ENCODE peak calls at places on chromosomes 4 and X, in eight cellular contexts. One of them, this sample, is unnamed.

GRCh38 chrX:101370888-101371504 is 15.0 kb downstream of the BTK start:
- DNase-seq in NCI-H82: no peak
- DNase-seq in neural crest cell: no peak
- DNase-seq in naive thymus-derived CD8-positive, alpha-beta T cell: no peak
- DNase-seq in NCI-H2107: no peak
- DNase-seq in NCI-H1694: no peak
- DNase-seq in CD4-positive, CD25-positive, alpha-beta regulatory T cell: no peak
- DNase-seq in CD4-positive, alpha-beta memory T cell: no peak
- DNase-seq in this sample: no peak

GRCh38 chr4:60657041-60657440 is 543.1 kb upstream of the ADGRL3 start:
- DNase-seq in NCI-H1694: no peak
- DNase-seq in neural crest cell: no peak
- DNase-seq in naive thymus-derived CD8-positive, alpha-beta T cell: no peak
- DNase-seq in NCI-H82: no peak
- DNase-seq in CD4-positive, CD25-positive, alpha-beta regulatory T cell: no peak
- DNase-seq in NCI-H2107: no peak
- DNase-seq in CD4-positive, alpha-beta memory T cell: no peak
- DNase-seq in this sample: no peak

GRCh38 chrX:104309169-104309568 is 54.4 kb upstream of the ESX1 start:
- DNase-seq in naive thymus-derived CD8-positive, alpha-beta T cell: no peak
- DNase-seq in CD4-positive, alpha-beta memory T cell: no peak
- DNase-seq in CD4-positive, CD25-positive, alpha-beta regulatory T cell: no peak
- DNase-seq in neural crest cell: no peak
- DNase-seq in NCI-H2107: no peak
- DNase-seq in NCI-H1694: no peak
- DNase-seq in NCI-H82: no peak
- DNase-seq in this sample: peak; percentile 15

GRCh38 chr4:163679189-163679588 is 184.7 kb downstream of the TMA16 start:
- DNase-seq in CD4-positive, alpha-beta memory T cell: no peak
- DNase-seq in NCI-H2107: no peak
- DNase-seq in NCI-H82: no peak
- DNase-seq in naive thymus-derived CD8-positive, alpha-beta T cell: no peak
- DNase-seq in neural crest cell: no peak
- DNase-seq in CD4-positive, CD25-positive, alpha-beta regulatory T cell: no peak
- DNase-seq in NCI-H1694: no peak
- DNase-seq in this sample: peak; percentile 47

GRCh38 chrX:54746928-54747327 is 51.1 kb downstream of the ITIH6 start:
- DNase-seq in NCI-H82: no peak
- DNase-seq in neural crest cell: no peak
- DNase-seq in NCI-H1694: no peak
- DNase-seq in CD4-positive, CD25-positive, alpha-beta regulatory T cell: no peak
- DNase-seq in NCI-H2107: no peak
- DNase-seq in CD4-positive, alpha-beta memory T cell: no peak
- DNase-seq in naive thymus-derived CD8-positive, alpha-beta T cell: no peak
- DNase-seq in this sample: no peak

GRCh38 chrX:16469870-16470269 is 180.1 kb upstream of the S100G start:
- DNase-seq in CD4-positive, alpha-beta memory T cell: no peak
- DNase-seq in naive thymus-derived CD8-positive, alpha-beta T cell: no peak
- DNase-seq in CD4-positive, CD25-positive, alpha-beta regulatory T cell: no peak
- DNase-seq in NCI-H1694: no peak
- DNase-seq in neural crest cell: no peak
- DNase-seq in NCI-H82: peak; percentile 23
- DNase-seq in NCI-H2107: no peak
- DNase-seq in this sample: no peak

GRCh38 chr4:93839704-93840103 is 11.2 kb downstream of the ATOH1 start:
- DNase-seq in NCI-H1694: no peak
- DNase-seq in naive thymus-derived CD8-positive, alpha-beta T cell: no peak
- DNase-seq in neural crest cell: no peak
- DNase-seq in CD4-positive, CD25-positive, alpha-beta regulatory T cell: no peak
- DNase-seq in NCI-H82: no peak
- DNase-seq in CD4-positive, alpha-beta memory T cell: no peak
- DNase-seq in NCI-H2107: no peak
- DNase-seq in this sample: no peak

GRCh38 chr4:83389037-83389755 is 54.5 kb upstream of the HPSE start:
- DNase-seq in CD4-positive, CD25-positive, alpha-beta regulatory T cell: no peak
- DNase-seq in neural crest cell: no peak
- DNase-seq in naive thymus-derived CD8-positive, alpha-beta T cell: no peak
- DNase-seq in NCI-H82: no peak
- DNase-seq in NCI-H1694: no peak
- DNase-seq in NCI-H2107: no peak
- DNase-seq in CD4-positive, alpha-beta memory T cell: no peak
- DNase-seq in this sample: no peak

GRCh38 chr4:182144621-182145359 is 98.4 kb upstream of the TENM3 start:
- DNase-seq in naive thymus-derived CD8-positive, alpha-beta T cell: no peak
- DNase-seq in NCI-H2107: peak; percentile 35
- DNase-seq in CD4-positive, alpha-beta memory T cell: no peak
- DNase-seq in NCI-H1694: no peak
- DNase-seq in neural crest cell: peak; percentile 22
- DNase-seq in NCI-H82: no peak
- DNase-seq in CD4-positive, CD25-positive, alpha-beta regulatory T cell: no peak
- DNase-seq in this sample: peak; percentile 84

GRCh38 chrX:136049608-136050007 is 64.4 kb downstream of the SLC9A6 start:
- DNase-seq in CD4-positive, CD25-positive, alpha-beta regulatory T cell: no peak
- DNase-seq in NCI-H82: no peak
- DNase-seq in neural crest cell: no peak
- DNase-seq in naive thymus-derived CD8-positive, alpha-beta T cell: no peak
- DNase-seq in NCI-H2107: no peak
- DNase-seq in CD4-positive, alpha-beta memory T cell: no peak
- DNase-seq in NCI-H1694: no peak
- DNase-seq in this sample: no peak

GRCh38 chr4:43325220-43325967 is 432.9 kb downstream of the GRXCR1 start:
- DNase-seq in CD4-positive, alpha-beta memory T cell: no peak
- DNase-seq in naive thymus-derived CD8-positive, alpha-beta T cell: no peak
- DNase-seq in CD4-positive, CD25-positive, alpha-beta regulatory T cell: no peak
- DNase-seq in NCI-H2107: no peak
- DNase-seq in neural crest cell: no peak
- DNase-seq in NCI-H82: no peak
- DNase-seq in NCI-H1694: no peak
- DNase-seq in this sample: no peak

GRCh38 chr4:3868841-3869572 is 102.8 kb downstream of the ADRA2C start:
- DNase-seq in NCI-H2107: no peak
- DNase-seq in neural crest cell: no peak
- DNase-seq in CD4-positive, CD25-positive, alpha-beta regulatory T cell: no peak
- DNase-seq in CD4-positive, alpha-beta memory T cell: no peak
- DNase-seq in NCI-H82: no peak
- DNase-seq in naive thymus-derived CD8-positive, alpha-beta T cell: no peak
- DNase-seq in NCI-H1694: no peak
- DNase-seq in this sample: no peak

GRCh38 chr4:102789317-102789717 is 28.5 kb upstream of the MANBA start:
- DNase-seq in naive thymus-derived CD8-positive, alpha-beta T cell: no peak
- DNase-seq in NCI-H82: no peak
- DNase-seq in CD4-positive, CD25-positive, alpha-beta regulatory T cell: no peak
- DNase-seq in NCI-H2107: no peak
- DNase-seq in neural crest cell: no peak
- DNase-seq in NCI-H1694: no peak
- DNase-seq in CD4-positive, alpha-beta memory T cell: no peak
- DNase-seq in this sample: no peak

GRCh38 chrX:69374569-69374968 is 129.6 kb upstream of the NALF2 start:
- DNase-seq in NCI-H82: no peak
- DNase-seq in naive thymus-derived CD8-positive, alpha-beta T cell: no peak
- DNase-seq in CD4-positive, CD25-positive, alpha-beta regulatory T cell: no peak
- DNase-seq in NCI-H1694: no peak
- DNase-seq in CD4-positive, alpha-beta memory T cell: no peak
- DNase-seq in NCI-H2107: no peak
- DNase-seq in neural crest cell: no peak
- DNase-seq in this sample: no peak

GRCh38 chrX:20032201-20032600 is 41.3 kb upstream of the BCLAF3 start:
- DNase-seq in NCI-H82: no peak
- DNase-seq in CD4-positive, alpha-beta memory T cell: no peak
- DNase-seq in NCI-H1694: no peak
- DNase-seq in naive thymus-derived CD8-positive, alpha-beta T cell: no peak
- DNase-seq in CD4-positive, CD25-positive, alpha-beta regulatory T cell: no peak
- DNase-seq in NCI-H2107: no peak
- DNase-seq in neural crest cell: no peak
- DNase-seq in this sample: no peak

GRCh38 chr4:20589436-20589835 is 110.8 kb upstream of the PACRGL start:
- DNase-seq in naive thymus-derived CD8-positive, alpha-beta T cell: no peak
- DNase-seq in neural crest cell: no peak
- DNase-seq in NCI-H2107: no peak
- DNase-seq in NCI-H82: no peak
- DNase-seq in NCI-H1694: no peak
- DNase-seq in CD4-positive, alpha-beta memory T cell: no peak
- DNase-seq in CD4-positive, CD25-positive, alpha-beta regulatory T cell: no peak
- DNase-seq in this sample: no peak

GRCh38 chr4:152501846-152502536 is 33.9 kb downstream of the FBXW7 start:
- DNase-seq in CD4-positive, alpha-beta memory T cell: no peak
- DNase-seq in NCI-H1694: no peak
- DNase-seq in naive thymus-derived CD8-positive, alpha-beta T cell: no peak
- DNase-seq in NCI-H82: no peak
- DNase-seq in neural crest cell: no peak
- DNase-seq in CD4-positive, CD25-positive, alpha-beta regulatory T cell: no peak
- DNase-seq in NCI-H2107: no peak
- DNase-seq in this sample: no peak

GRCh38 chrX:123468481-123468880 is 264.4 kb downstream of the THOC2 start:
- DNase-seq in CD4-positive, alpha-beta memory T cell: no peak
- DNase-seq in NCI-H82: no peak
- DNase-seq in CD4-positive, CD25-positive, alpha-beta regulatory T cell: no peak
- DNase-seq in neural crest cell: no peak
- DNase-seq in NCI-H2107: no peak
- DNase-seq in naive thymus-derived CD8-positive, alpha-beta T cell: no peak
- DNase-seq in NCI-H1694: no peak
- DNase-seq in this sample: no peak

GRCh38 chrX:39896951-39897740 is 200.6 kb downstream of the BCOR start:
- DNase-seq in CD4-positive, alpha-beta memory T cell: no peak
- DNase-seq in CD4-positive, CD25-positive, alpha-beta regulatory T cell: no peak
- DNase-seq in NCI-H2107: no peak
- DNase-seq in NCI-H82: peak; percentile 48
- DNase-seq in neural crest cell: no peak
- DNase-seq in naive thymus-derived CD8-positive, alpha-beta T cell: no peak
- DNase-seq in NCI-H1694: peak; percentile 35
- DNase-seq in this sample: no peak

GRCh38 chr4:15956179-15956850 is 6.7 kb downstream of the FGFBP2 start:
- DNase-seq in NCI-H2107: peak; percentile 42
- DNase-seq in CD4-positive, CD25-positive, alpha-beta regulatory T cell: peak; percentile 39
- DNase-seq in neural crest cell: peak; percentile 70
- DNase-seq in NCI-H1694: peak; percentile 21
- DNase-seq in CD4-positive, alpha-beta memory T cell: peak; percentile 75
- DNase-seq in naive thymus-derived CD8-positive, alpha-beta T cell: peak; percentile 73
- DNase-seq in NCI-H82: peak; percentile 88
- DNase-seq in this sample: peak; percentile 80

GRCh38 chr4:5843573-5844239 is 49.2 kb downstream of the CRMP1 start:
- DNase-seq in NCI-H2107: no peak
- DNase-seq in CD4-positive, CD25-positive, alpha-beta regulatory T cell: no peak
- DNase-seq in NCI-H1694: no peak
- DNase-seq in CD4-positive, alpha-beta memory T cell: no peak
- DNase-seq in neural crest cell: no peak
- DNase-seq in NCI-H82: no peak
- DNase-seq in naive thymus-derived CD8-positive, alpha-beta T cell: no peak
- DNase-seq in this sample: no peak

GRCh38 chrX:123424546-123424945 is 240.5 kb downstream of the GRIA3 start:
- DNase-seq in CD4-positive, alpha-beta memory T cell: no peak
- DNase-seq in NCI-H1694: no peak
- DNase-seq in neural crest cell: no peak
- DNase-seq in NCI-H2107: no peak
- DNase-seq in naive thymus-derived CD8-positive, alpha-beta T cell: no peak
- DNase-seq in NCI-H82: no peak
- DNase-seq in CD4-positive, CD25-positive, alpha-beta regulatory T cell: no peak
- DNase-seq in this sample: no peak

GRCh38 chrX:40146471-40147398 is 49.0 kb upstream of the BCOR start:
- DNase-seq in NCI-H2107: peak; percentile 61
- DNase-seq in naive thymus-derived CD8-positive, alpha-beta T cell: peak; percentile 35
- DNase-seq in CD4-positive, CD25-positive, alpha-beta regulatory T cell: no peak
- DNase-seq in NCI-H1694: peak; percentile 9
- DNase-seq in NCI-H82: no peak
- DNase-seq in CD4-positive, alpha-beta memory T cell: peak; percentile 50
- DNase-seq in neural crest cell: peak; percentile 31
- DNase-seq in this sample: no peak

GRCh38 chrX:84956304-84956703 is 47.4 kb upstream of the APOOL start:
- DNase-seq in NCI-H2107: no peak
- DNase-seq in CD4-positive, alpha-beta memory T cell: no peak
- DNase-seq in NCI-H1694: no peak
- DNase-seq in CD4-positive, CD25-positive, alpha-beta regulatory T cell: no peak
- DNase-seq in neural crest cell: no peak
- DNase-seq in NCI-H82: no peak
- DNase-seq in naive thymus-derived CD8-positive, alpha-beta T cell: no peak
- DNase-seq in this sample: no peak

GRCh38 chr4:185925910-185926360 is 113.9 kb upstream of the SORBS2 start:
- DNase-seq in NCI-H2107: no peak
- DNase-seq in naive thymus-derived CD8-positive, alpha-beta T cell: no peak
- DNase-seq in neural crest cell: no peak
- DNase-seq in CD4-positive, alpha-beta memory T cell: no peak
- DNase-seq in CD4-positive, CD25-positive, alpha-beta regulatory T cell: no peak
- DNase-seq in NCI-H82: no peak
- DNase-seq in NCI-H1694: no peak
- DNase-seq in this sample: peak; percentile 74

GRCh38 chr4:147791870-147792269 is 60.0 kb downstream of the ARHGAP10 start:
- DNase-seq in CD4-positive, CD25-positive, alpha-beta regulatory T cell: no peak
- DNase-seq in naive thymus-derived CD8-positive, alpha-beta T cell: no peak
- DNase-seq in NCI-H82: no peak
- DNase-seq in NCI-H2107: no peak
- DNase-seq in NCI-H1694: no peak
- DNase-seq in neural crest cell: no peak
- DNase-seq in CD4-positive, alpha-beta memory T cell: no peak
- DNase-seq in this sample: no peak

GRCh38 chr4:32858971-32859370 is 2138.8 kb downstream of the PCDH7 start:
- DNase-seq in CD4-positive, alpha-beta memory T cell: no peak
- DNase-seq in NCI-H2107: no peak
- DNase-seq in naive thymus-derived CD8-positive, alpha-beta T cell: no peak
- DNase-seq in NCI-H1694: no peak
- DNase-seq in neural crest cell: no peak
- DNase-seq in CD4-positive, CD25-positive, alpha-beta regulatory T cell: no peak
- DNase-seq in NCI-H82: no peak
- DNase-seq in this sample: no peak

GRCh38 chrX:724256-724655 is 93.7 kb downstream of the SHOX start:
- DNase-seq in CD4-positive, alpha-beta memory T cell: no peak
- DNase-seq in NCI-H82: no peak
- DNase-seq in NCI-H2107: no peak
- DNase-seq in CD4-positive, CD25-positive, alpha-beta regulatory T cell: no peak
- DNase-seq in NCI-H1694: no peak
- DNase-seq in naive thymus-derived CD8-positive, alpha-beta T cell: no peak
- DNase-seq in neural crest cell: no peak
- DNase-seq in this sample: no peak

GRCh38 chr4:27790911-27791310 is 930.3 kb downstream of the STIM2 start:
- DNase-seq in naive thymus-derived CD8-positive, alpha-beta T cell: no peak
- DNase-seq in NCI-H2107: no peak
- DNase-seq in NCI-H82: no peak
- DNase-seq in CD4-positive, CD25-positive, alpha-beta regulatory T cell: no peak
- DNase-seq in CD4-positive, alpha-beta memory T cell: no peak
- DNase-seq in NCI-H1694: no peak
- DNase-seq in neural crest cell: no peak
- DNase-seq in this sample: no peak

GRCh38 chr4:1245481-1246051 is 3.4 kb downstream of the CTBP1 start:
- DNase-seq in NCI-H1694: no peak
- DNase-seq in neural crest cell: no peak
- DNase-seq in naive thymus-derived CD8-positive, alpha-beta T cell: no peak
- DNase-seq in NCI-H82: no peak
- DNase-seq in CD4-positive, alpha-beta memory T cell: no peak
- DNase-seq in CD4-positive, CD25-positive, alpha-beta regulatory T cell: no peak
- DNase-seq in NCI-H2107: no peak
- DNase-seq in this sample: no peak

GRCh38 chrX:143683486-143683885 is 37.1 kb downstream of the SPANXN2 start:
- DNase-seq in naive thymus-derived CD8-positive, alpha-beta T cell: no peak
- DNase-seq in CD4-positive, alpha-beta memory T cell: no peak
- DNase-seq in NCI-H1694: no peak
- DNase-seq in NCI-H2107: no peak
- DNase-seq in CD4-positive, CD25-positive, alpha-beta regulatory T cell: no peak
- DNase-seq in neural crest cell: no peak
- DNase-seq in NCI-H82: no peak
- DNase-seq in this sample: no peak

GRCh38 chr4:89031272-89031671 is 25.7 kb downstream of the FAM13A start:
- DNase-seq in CD4-positive, alpha-beta memory T cell: no peak
- DNase-seq in NCI-H2107: no peak
- DNase-seq in naive thymus-derived CD8-positive, alpha-beta T cell: no peak
- DNase-seq in CD4-positive, CD25-positive, alpha-beta regulatory T cell: no peak
- DNase-seq in NCI-H1694: no peak
- DNase-seq in NCI-H82: no peak
- DNase-seq in neural crest cell: no peak
- DNase-seq in this sample: no peak

GRCh38 chrX:144819406-144819805 is 427.9 kb upstream of the SPANXN1 start:
- DNase-seq in NCI-H2107: no peak
- DNase-seq in NCI-H1694: no peak
- DNase-seq in CD4-positive, alpha-beta memory T cell: no peak
- DNase-seq in CD4-positive, CD25-positive, alpha-beta regulatory T cell: no peak
- DNase-seq in neural crest cell: no peak
- DNase-seq in naive thymus-derived CD8-positive, alpha-beta T cell: no peak
- DNase-seq in NCI-H82: no peak
- DNase-seq in this sample: no peak

GRCh38 chr4:39544580-39545315 is 17.5 kb upstream of the UGDH start:
- DNase-seq in NCI-H2107: no peak
- DNase-seq in neural crest cell: no peak
- DNase-seq in CD4-positive, CD25-positive, alpha-beta regulatory T cell: no peak
- DNase-seq in NCI-H82: no peak
- DNase-seq in NCI-H1694: no peak
- DNase-seq in naive thymus-derived CD8-positive, alpha-beta T cell: no peak
- DNase-seq in CD4-positive, alpha-beta memory T cell: no peak
- DNase-seq in this sample: no peak

This sample was measured in D341Med.